ENCODE peak calls at places on chromosomes 1 and 21, in four cellular contexts. D is glutamatergic neuron, X is astrocyte of the spinal cord, U is AG04449. C is an unnamed sample.

GRCh38 chr1:21337459-21337930 is 47.2 kb upstream of the ECE1 start:
- DNase-seq in D (no peak), X (no peak), U (no peak), C (no peak)

GRCh38 chr1:165645654-165646366 is 14.8 kb downstream of the MGST3 start:
- DNase-seq in D (no peak), X (no peak), U (no peak), C (no peak)

GRCh38 chr21:22585558-22585957 is 1587.3 kb downstream of the NCAM2 start:
- DNase-seq in D (no peak), X (no peak), U (no peak), C (no peak)

GRCh38 chr1:55718758-55719671 is 503.9 kb upstream of the USP24 start:
- DNase-seq in D (no peak), X (peak), U (peak), C (no peak)

GRCh38 chr1:231279683-231280082 is 38.7 kb downstream of the GNPAT start:
- DNase-seq in D (no peak), X (no peak), U (no peak), C (no peak)

GRCh38 chr1:220516722-220517042 is 11.3 kb upstream of the MARK1 start:
- DNase-seq in D (no peak), X (no peak), U (no peak), C (no peak)

GRCh38 chr1:28110555-28110954 is 22.1 kb upstream of the EYA3 start:
- DNase-seq in D (no peak), X (peak), U (no peak), C (no peak)

GRCh38 chr1:4653796-4654715 is at the start of gene AJAP1:
- DNase-seq in D (peak), X (no peak), U (no peak), C (no peak)

GRCh38 chr21:21831036-21831435 is 832.8 kb downstream of the NCAM2 start:
- DNase-seq in D (no peak), X (no peak), U (no peak), C (no peak)

GRCh38 chr1:201663777-201664176 is 124.8 kb downstream of the NAV1 start:
- DNase-seq in D (no peak), X (no peak), U (no peak), C (no peak)

GRCh38 chr1:201666645-201667044 is 127.7 kb downstream of the NAV1 start:
- DNase-seq in D (no peak), X (no peak), U (no peak), C (no peak)

GRCh38 chr1:201667479-201667878 is 128.6 kb downstream of the NAV1 start:
- DNase-seq in D (no peak), X (no peak), U (no peak), C (no peak)

GRCh38 chr1:201662646-201663045 is 123.7 kb downstream of the NAV1 start:
- DNase-seq in D (no peak), X (no peak), U (no peak), C (no peak)

DNA sequence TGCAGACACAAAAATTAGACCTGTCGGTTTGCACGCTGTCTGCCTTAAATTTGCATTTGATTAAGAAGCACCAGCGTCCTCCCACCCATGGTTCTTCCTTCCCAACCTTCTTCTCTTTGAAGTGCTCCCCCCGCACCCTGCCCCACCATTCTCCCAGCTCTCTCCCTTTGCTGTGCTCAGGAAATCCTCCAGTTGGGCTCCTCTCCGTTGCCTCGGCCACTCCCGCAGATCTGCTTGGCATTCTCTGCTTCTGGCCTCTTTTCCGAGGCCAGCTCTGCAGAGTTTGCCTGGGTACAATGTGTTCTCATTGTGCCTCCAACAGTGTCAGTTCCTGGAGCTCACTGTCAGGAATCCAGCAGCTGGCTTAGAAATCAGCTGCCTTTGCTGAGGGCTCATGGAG is 126.1 kb downstream of the NAV1 start:
- DNase-seq in D (no peak), X (no peak), U (no peak), C (no peak)
- TF ChIP-seq CTCF in D (no peak), X (no peak), U (no peak), C (no peak)

GRCh38 chr1:241531195-241532172 is 694 bp upstream of the KMO start:
- DNase-seq in D (no peak), X (peak), U (peak), C (no peak)
- TF ChIP-seq CTCF in D (peak), X (peak), U (peak), C (peak)

GRCh38 chr1:22710688-22711024 is at the start of gene EPHB2:
- DNase-seq in D (peak), X (no peak), U (no peak), C (peak)

GRCh38 chr1:22712502-22713271 is 2.0 kb downstream of the EPHB2 start:
- DNase-seq in D (no peak), X (peak), U (no peak), C (no peak)

GRCh38 chr1:22709891-22710687 is 550 bp upstream of the EPHB2 start:
- DNase-seq in D (peak), X (peak), U (no peak), C (no peak)

GRCh38 chr1:22711071-22711470 is 432 bp downstream of the EPHB2 start:
- DNase-seq in D (no peak), X (no peak), U (no peak), C (no peak)

GRCh38 chr1:22711591-22712501 is 1.2 kb downstream of the EPHB2 start:
- DNase-seq in D (peak), X (peak), U (no peak), C (no peak)
- TF ChIP-seq CTCF in D (no peak), X (no peak), U (no peak), C (no peak)

DNA sequence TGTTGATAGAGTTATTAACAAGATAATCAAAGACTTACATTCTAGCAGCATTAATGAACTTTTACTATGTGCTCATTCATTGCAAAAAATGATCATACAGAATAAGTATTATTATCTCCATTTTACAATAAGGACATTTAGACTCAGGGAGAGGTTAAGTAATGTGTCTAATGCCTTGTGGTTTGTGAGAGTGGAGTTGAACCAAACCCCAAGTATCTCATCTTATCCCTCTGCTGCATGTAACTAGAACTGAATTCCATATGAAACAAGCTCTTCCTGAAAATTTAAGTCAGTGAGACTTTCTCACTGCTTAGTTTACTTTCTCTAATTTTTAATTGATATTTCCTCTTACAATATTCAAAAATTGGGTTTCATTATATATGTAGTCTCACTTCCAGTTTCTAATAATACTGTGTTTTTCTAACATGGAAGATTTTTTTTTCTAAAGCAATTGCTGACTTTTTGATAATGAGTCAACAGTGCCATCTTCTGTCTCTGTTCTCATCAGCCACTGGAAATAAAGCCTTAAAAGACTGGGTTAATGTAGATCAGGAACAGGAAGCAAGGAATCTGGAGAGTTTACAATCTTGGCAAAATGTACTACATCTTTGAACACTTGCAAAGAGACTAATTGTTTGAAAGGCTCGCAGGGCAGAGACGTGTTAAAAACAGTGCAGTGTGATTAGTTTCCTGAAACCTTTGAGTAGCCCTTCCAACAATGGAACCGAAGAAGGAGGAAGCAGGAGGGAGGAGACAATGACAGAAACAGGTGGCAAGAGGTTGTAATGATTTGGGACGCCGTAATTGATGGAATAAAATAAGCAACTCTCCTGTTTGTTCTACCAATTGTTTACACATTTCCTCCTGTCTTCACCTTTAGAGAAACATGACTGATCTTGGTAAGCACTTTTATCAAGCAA is 567.6 kb downstream of the MRPL39 start:
- DNase-seq in D (no peak), X (peak), U (no peak), C (no peak)
- TF ChIP-seq CTCF in D (no peak), X (peak), U (no peak), C (peak)

GRCh38 chr1:40622051-40622450 is 43.4 kb downstream of the RIMS3 start:
- DNase-seq in D (no peak), X (no peak), U (no peak), C (no peak)

GRCh38 chr1:40626383-40626770 is 39.1 kb downstream of the RIMS3 start:
- DNase-seq in D (no peak), X (no peak), U (no peak), C (no peak)

GRCh38 chr1:40625476-40626382 is 39.8 kb downstream of the RIMS3 start:
- DNase-seq in D (no peak), X (peak), U (no peak), C (no peak)

GRCh38 chr1:40622936-40623629 is 42.4 kb downstream of the RIMS3 start:
- DNase-seq in D (no peak), X (no peak), U (no peak), C (no peak)

GRCh38 chr1:40625076-40625475 is 40.4 kb downstream of the RIMS3 start:
- DNase-seq in D (no peak), X (peak), U (no peak), C (no peak)
- TF ChIP-seq CTCF in D (no peak), X (peak), U (peak), C (peak)

DNA sequence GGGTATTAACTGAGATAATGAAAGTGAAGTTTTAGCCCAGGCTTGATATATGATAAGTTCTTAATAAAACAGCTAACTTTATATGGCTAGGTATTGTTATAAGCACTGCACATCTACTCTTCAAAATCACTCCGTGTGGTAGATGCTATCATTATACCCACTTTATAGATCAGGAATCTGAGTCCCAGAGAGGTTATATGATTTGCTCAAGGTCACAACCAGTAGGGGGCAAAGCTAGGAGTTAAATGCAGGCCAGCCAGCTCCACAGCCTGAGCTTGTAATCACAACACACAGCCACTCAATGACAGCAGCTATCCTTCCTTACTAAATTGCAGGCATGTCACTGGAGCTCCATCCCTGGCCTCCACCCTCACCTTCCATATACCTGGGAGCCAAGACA is 115.8 kb downstream of the CAPN8 start:
- DNase-seq in D (no peak), X (no peak), U (no peak), C (no peak)
- TF ChIP-seq CTCF in D (no peak), X (no peak), U (no peak), C (no peak)

C was measured in D721Med.